ENCODE peak calls at places on chromosomes 13 and 19, in four cellular contexts. One of them, this sample, is unnamed.

GRCh38 chr19:46974181-46974580 is 45.5 kb upstream of the NPAS1 start:
- DNase-seq in left kidney: no peak
- DNase-seq in T-helper 2 cell: no peak
- DNase-seq in stimulated activated CD4-positive, alpha-beta T cell treated with anti-CD3 and anti-CD28 coated beads, Interleukin-1b, Interleukin-23, amount 100 ng/mL, for 1 hour: no peak
- DNase-seq in this sample: no peak

GRCh38 chr13:67084066-67084465 is 146.1 kb downstream of the PCDH9 start:
- DNase-seq in T-helper 2 cell: no peak
- DNase-seq in stimulated activated CD4-positive, alpha-beta T cell treated with anti-CD3 and anti-CD28 coated beads, Interleukin-1b, Interleukin-23, amount 100 ng/mL, for 1 hour: no peak
- DNase-seq in left kidney: no peak
- DNase-seq in this sample: no peak

GRCh38 chr19:33346665-33347064 is 26.8 kb upstream of the CEBPG start:
- DNase-seq in T-helper 2 cell: no peak
- DNase-seq in left kidney: no peak
- DNase-seq in stimulated activated CD4-positive, alpha-beta T cell treated with anti-CD3 and anti-CD28 coated beads, Interleukin-1b, Interleukin-23, amount 100 ng/mL, for 1 hour: no peak
- DNase-seq in this sample: no peak

GRCh38 chr19:57075125-57075524 is 44.7 kb upstream of the USP29 start:
- DNase-seq in stimulated activated CD4-positive, alpha-beta T cell treated with anti-CD3 and anti-CD28 coated beads, Interleukin-1b, Interleukin-23, amount 100 ng/mL, for 1 hour: no peak
- DNase-seq in T-helper 2 cell: no peak
- DNase-seq in left kidney: no peak
- DNase-seq in this sample: no peak

GRCh38 chr19:44003461-44004134 is 841 bp downstream of the ZNF230 start:
- DNase-seq in stimulated activated CD4-positive, alpha-beta T cell treated with anti-CD3 and anti-CD28 coated beads, Interleukin-1b, Interleukin-23, amount 100 ng/mL, for 1 hour: no peak
- DNase-seq in T-helper 2 cell: no peak
- DNase-seq in left kidney: peak; percentile 37
- DNase-seq in this sample: peak; percentile 24

GRCh38 chr19:33449799-33450198 is 71.8 kb downstream of the PEPD start:
- DNase-seq in left kidney: no peak
- DNase-seq in T-helper 2 cell: no peak
- DNase-seq in stimulated activated CD4-positive, alpha-beta T cell treated with anti-CD3 and anti-CD28 coated beads, Interleukin-1b, Interleukin-23, amount 100 ng/mL, for 1 hour: no peak
- DNase-seq in this sample: no peak

GRCh38 chr13:34419025-34419424 is 523.0 kb upstream of the NBEA start:
- DNase-seq in T-helper 2 cell: no peak
- DNase-seq in left kidney: peak; percentile 71
- DNase-seq in stimulated activated CD4-positive, alpha-beta T cell treated with anti-CD3 and anti-CD28 coated beads, Interleukin-1b, Interleukin-23, amount 100 ng/mL, for 1 hour: no peak
- DNase-seq in this sample: no peak

GRCh38 chr19:45045671-45046353 is 7.0 kb downstream of the CLASRP start:
- DNase-seq in left kidney: no peak
- DNase-seq in T-helper 2 cell: no peak
- DNase-seq in stimulated activated CD4-positive, alpha-beta T cell treated with anti-CD3 and anti-CD28 coated beads, Interleukin-1b, Interleukin-23, amount 100 ng/mL, for 1 hour: no peak
- DNase-seq in this sample: no peak

GRCh38 chr19:15419413-15420025 is 731 bp upstream of the AKAP8L start:
- DNase-seq in T-helper 2 cell: no peak
- DNase-seq in left kidney: no peak
- DNase-seq in stimulated activated CD4-positive, alpha-beta T cell treated with anti-CD3 and anti-CD28 coated beads, Interleukin-1b, Interleukin-23, amount 100 ng/mL, for 1 hour: no peak
- DNase-seq in this sample: no peak

GRCh38 chr13:18212873-18213272 is 968.8 kb downstream of the TUBA3C start:
- DNase-seq in stimulated activated CD4-positive, alpha-beta T cell treated with anti-CD3 and anti-CD28 coated beads, Interleukin-1b, Interleukin-23, amount 100 ng/mL, for 1 hour: no peak
- DNase-seq in T-helper 2 cell: no peak
- DNase-seq in left kidney: peak; percentile 39
- DNase-seq in this sample: no peak

GRCh38 chr19:27672309-27673047 is 1540.5 kb downstream of the UQCRFS1 start:
- DNase-seq in stimulated activated CD4-positive, alpha-beta T cell treated with anti-CD3 and anti-CD28 coated beads, Interleukin-1b, Interleukin-23, amount 100 ng/mL, for 1 hour: no peak
- DNase-seq in T-helper 2 cell: no peak
- DNase-seq in left kidney: no peak
- DNase-seq in this sample: no peak

GRCh38 chr13:25588336-25589060 is 216.7 kb downstream of the ATP8A2 start:
- DNase-seq in left kidney: no peak
- DNase-seq in stimulated activated CD4-positive, alpha-beta T cell treated with anti-CD3 and anti-CD28 coated beads, Interleukin-1b, Interleukin-23, amount 100 ng/mL, for 1 hour: no peak
- DNase-seq in T-helper 2 cell: no peak
- DNase-seq in this sample: no peak

GRCh38 chr19:2223391-2223790 is 12.7 kb downstream of the PLEKHJ1 start:
- DNase-seq in T-helper 2 cell: no peak
- DNase-seq in stimulated activated CD4-positive, alpha-beta T cell treated with anti-CD3 and anti-CD28 coated beads, Interleukin-1b, Interleukin-23, amount 100 ng/mL, for 1 hour: no peak
- DNase-seq in left kidney: no peak
- DNase-seq in this sample: no peak

GRCh38 chr13:100673376-100673830 is 1.2 kb downstream of the TMTC4 start:
- DNase-seq in T-helper 2 cell: no peak
- DNase-seq in left kidney: peak; percentile 67
- DNase-seq in stimulated activated CD4-positive, alpha-beta T cell treated with anti-CD3 and anti-CD28 coated beads, Interleukin-1b, Interleukin-23, amount 100 ng/mL, for 1 hour: no peak
- DNase-seq in this sample: peak; percentile 22

GRCh38 chr19:3006075-3006767 is 22.9 kb downstream of the TLE2 start:
- DNase-seq in left kidney: no peak
- DNase-seq in stimulated activated CD4-positive, alpha-beta T cell treated with anti-CD3 and anti-CD28 coated beads, Interleukin-1b, Interleukin-23, amount 100 ng/mL, for 1 hour: no peak
- DNase-seq in T-helper 2 cell: peak; percentile 14
- DNase-seq in this sample: peak; percentile 61

GRCh38 chr19:4817467-4818277 is 13.8 kb downstream of the TICAM1 start:
- DNase-seq in T-helper 2 cell: no peak
- DNase-seq in left kidney: no peak
- DNase-seq in stimulated activated CD4-positive, alpha-beta T cell treated with anti-CD3 and anti-CD28 coated beads, Interleukin-1b, Interleukin-23, amount 100 ng/mL, for 1 hour: no peak
- DNase-seq in this sample: no peak

GRCh38 chr13:113489549-113490495 is 689 bp downstream of the DCUN1D2 start:
- DNase-seq in left kidney: peak; percentile 81
- DNase-seq in stimulated activated CD4-positive, alpha-beta T cell treated with anti-CD3 and anti-CD28 coated beads, Interleukin-1b, Interleukin-23, amount 100 ng/mL, for 1 hour: peak; percentile 14
- DNase-seq in T-helper 2 cell: no peak
- DNase-seq in this sample: peak; percentile 37

GRCh38 chr19:892243-892996 is 567 bp downstream of the MED16 start:
- DNase-seq in T-helper 2 cell: no peak
- DNase-seq in stimulated activated CD4-positive, alpha-beta T cell treated with anti-CD3 and anti-CD28 coated beads, Interleukin-1b, Interleukin-23, amount 100 ng/mL, for 1 hour: no peak
- DNase-seq in left kidney: peak; percentile 55
- DNase-seq in this sample: no peak

GRCh38 chr13:44293908-44294735 is 79.5 kb upstream of the SERP2 start:
- DNase-seq in T-helper 2 cell: no peak
- DNase-seq in left kidney: no peak
- DNase-seq in stimulated activated CD4-positive, alpha-beta T cell treated with anti-CD3 and anti-CD28 coated beads, Interleukin-1b, Interleukin-23, amount 100 ng/mL, for 1 hour: no peak
- DNase-seq in this sample: no peak

GRCh38 chr19:6459356-6460098 is at the start of gene SLC25A23:
- DNase-seq in T-helper 2 cell: peak; percentile 49
- DNase-seq in stimulated activated CD4-positive, alpha-beta T cell treated with anti-CD3 and anti-CD28 coated beads, Interleukin-1b, Interleukin-23, amount 100 ng/mL, for 1 hour: peak; percentile 43
- DNase-seq in left kidney: peak; percentile 94
- DNase-seq in this sample: peak; percentile 86

GRCh38 chr19:49952906-49953305 is 8.1 kb downstream of the SIGLEC11 start:
- DNase-seq in left kidney: no peak
- DNase-seq in T-helper 2 cell: no peak
- DNase-seq in stimulated activated CD4-positive, alpha-beta T cell treated with anti-CD3 and anti-CD28 coated beads, Interleukin-1b, Interleukin-23, amount 100 ng/mL, for 1 hour: no peak
- DNase-seq in this sample: no peak

GRCh38 chr13:50650936-50651638 is 192.4 kb downstream of the DLEU7 start:
- DNase-seq in T-helper 2 cell: no peak
- DNase-seq in left kidney: peak; percentile 92
- DNase-seq in stimulated activated CD4-positive, alpha-beta T cell treated with anti-CD3 and anti-CD28 coated beads, Interleukin-1b, Interleukin-23, amount 100 ng/mL, for 1 hour: no peak
- DNase-seq in this sample: no peak

GRCh38 chr19:46402725-46403124 is 10.6 kb downstream of the CCDC8 start:
- DNase-seq in T-helper 2 cell: no peak
- DNase-seq in left kidney: no peak
- DNase-seq in stimulated activated CD4-positive, alpha-beta T cell treated with anti-CD3 and anti-CD28 coated beads, Interleukin-1b, Interleukin-23, amount 100 ng/mL, for 1 hour: no peak
- DNase-seq in this sample: no peak

This sample was measured in colonic mucosa.